ENCODE peak calls at places on chromosomes 3 and 15, in ten cellular contexts. O is left ventricle myocardium inferior; Y is Panc1; A is CD8-positive, alpha-beta T cell; C is neuronal stem cell; W is RWPE2; R is IMR-90; P is uterus; N is HFF-Myc; M is upper lobe of left lung. D is an unnamed sample.

GRCh38 chr15:38254065-38254883 is 1.6 kb downstream of the SPRED1 start:
- DNase-seq in R (peak), M (no peak), O (no peak), C (no peak), W (no peak), Y (peak), P (no peak), N (no peak), A (peak), D (peak)

GRCh38 chr3:56115698-56116097 is 352.6 kb downstream of the ERC2 start:
- DNase-seq in W (no peak), R (no peak), C (no peak), M (no peak), A (no peak), O (no peak), N (no peak), P (no peak), Y (no peak), D (no peak)

GRCh38 chr15:69793436-69793782 is 304.3 kb downstream of the TLE3 start:
- DNase-seq in W (no peak), N (no peak), M (no peak), P (no peak), O (no peak), C (no peak), A (no peak), Y (no peak), R (no peak), D (no peak)

GRCh38 chr15:91849749-91850161 is 3.8 kb upstream of the SLCO3A1 start:
- DNase-seq in C (no peak), A (no peak), R (peak), M (no peak), N (no peak), O (no peak), Y (no peak), W (no peak), P (no peak), D (peak)

GRCh38 chr3:25508901-25509300 is 80.8 kb downstream of the RARB start:
- DNase-seq in R (no peak), W (no peak), N (peak), Y (no peak), C (no peak), P (no peak), A (no peak), M (no peak), O (no peak), D (no peak)

GRCh38 chr3:194095464-194095863 is 40.5 kb upstream of the HES1 start:
- DNase-seq in N (no peak), C (no peak), O (peak), Y (no peak), P (no peak), R (no peak), A (no peak), W (no peak), M (no peak), D (peak)

GRCh38 chr3:174441588-174442316 is 417.4 kb upstream of the NAALADL2 start:
- DNase-seq in C (no peak), R (no peak), M (no peak), A (no peak), O (no peak), P (no peak), N (no peak), W (no peak), Y (no peak), D (peak)

GRCh38 chr3:2944628-2945027 is 165.5 kb downstream of the IL5RA start:
- DNase-seq in R (no peak), Y (no peak), C (no peak), O (no peak), W (no peak), A (no peak), N (no peak), M (no peak), P (no peak), D (no peak)

GRCh38 chr3:95798628-95799027 is 1015.8 kb upstream of the EPHA6 start:
- DNase-seq in C (no peak), W (no peak), P (no peak), R (no peak), N (no peak), A (no peak), M (no peak), Y (no peak), O (no peak), D (peak)

GRCh38 chr3:152073267-152073666 is 195.5 kb upstream of the MBNL1 start:
- DNase-seq in M (no peak), O (no peak), P (no peak), R (peak), C (no peak), N (no peak), W (no peak), A (no peak), Y (no peak), D (no peak)

GRCh38 chr3:157700405-157700804 is 197.2 kb upstream of the VEPH1 start:
- DNase-seq in Y (no peak), N (no peak), R (peak), C (no peak), M (no peak), W (no peak), O (no peak), P (no peak), A (no peak), D (no peak)

GRCh38 chr3:31244929-31245817 is 287.6 kb upstream of the STT3B start:
- DNase-seq in O (no peak), A (no peak), P (no peak), C (no peak), R (no peak), M (no peak), Y (no peak), W (no peak), N (no peak), D (no peak)

GRCh38 chr3:4532535-4533112 is 39.5 kb downstream of the ITPR1 start:
- DNase-seq in W (no peak), P (no peak), O (no peak), A (no peak), N (no peak), Y (no peak), C (no peak), M (no peak), R (no peak), D (no peak)
- H3K4me3 ChIP-seq in W (no peak), P (no peak), O (no peak), A (no peak), N (no peak), Y (no peak), C (no peak), M (no peak), R (no peak), D (no peak)

GRCh38 chr3:149970716-149971402 is at the start of gene PFN2:
- DNase-seq in M (peak), O (peak), Y (no peak), N (no peak), A (peak), R (peak), W (peak), C (peak), P (peak), D (peak)
- H3K4me3 ChIP-seq in M (peak), O (peak), Y (peak), N (peak), A (peak), R (peak), W (peak), C (peak), P (peak), D (peak)

DNA sequence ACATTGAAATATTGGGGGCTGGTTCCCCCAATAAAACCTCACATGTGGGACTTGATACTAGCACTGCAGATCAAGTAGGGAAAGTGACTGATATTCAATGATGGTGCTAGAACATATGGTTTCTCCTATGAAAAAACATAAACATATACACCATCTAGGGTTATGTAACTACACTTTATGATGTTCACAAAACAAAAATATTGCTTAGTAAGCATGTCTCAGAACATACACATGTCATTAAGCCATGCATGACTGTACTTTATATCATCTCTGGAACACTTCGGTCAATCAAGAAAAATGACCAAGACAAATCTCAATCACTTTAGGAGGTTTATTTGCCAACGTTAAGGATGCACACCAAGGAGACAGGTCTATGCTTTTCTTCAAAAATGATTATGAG is 57.4 kb downstream of the ZNF717 start:
- DNase-seq in M (no peak), O (no peak), A (no peak), N (no peak), C (no peak), W (no peak), Y (no peak), R (no peak), P (no peak), D (no peak)
- H3K4me3 ChIP-seq in M (no peak), O (no peak), A (no peak), N (no peak), C (no peak), W (no peak), Y (no peak), R (no peak), P (no peak), D (no peak)

GRCh38 chr3:128727485-128727884 is 1.5 kb downstream of the RAB7A start:
- DNase-seq in Y (no peak), A (no peak), R (no peak), P (no peak), O (no peak), M (no peak), N (no peak), C (no peak), W (no peak), D (no peak)

GRCh38 chr3:128725932-128726690 is at the start of gene RAB7A:
- DNase-seq in P (peak), W (peak), C (peak), N (peak), R (peak), Y (peak), A (peak), M (peak), O (peak), D (peak)

GRCh38 chr3:128727059-128727458 is 1.1 kb downstream of the RAB7A start:
- DNase-seq in P (no peak), W (no peak), A (no peak), M (no peak), C (no peak), N (no peak), O (no peak), R (no peak), Y (no peak), D (no peak)

GRCh38 chr3:128726691-128727031 is 678 bp downstream of the RAB7A start:
- DNase-seq in C (peak), M (no peak), O (peak), R (peak), W (peak), N (no peak), Y (peak), P (peak), A (peak), D (no peak)

GRCh38 chr3:128727996-128728395 is 2.0 kb downstream of the RAB7A start:
- DNase-seq in O (no peak), R (no peak), M (no peak), P (no peak), W (no peak), A (no peak), N (no peak), C (no peak), Y (no peak), D (no peak)
- H3K4me3 ChIP-seq in O (peak), R (no peak), M (no peak), P (peak), W (peak), A (peak), N (peak), C (no peak), Y (peak), D (no peak)

GRCh38 chr3:105503191-105503593 is 136.5 kb downstream of the ALCAM start:
- DNase-seq in O (no peak), Y (no peak), C (no peak), R (no peak), M (no peak), P (no peak), W (no peak), A (no peak), N (no peak), D (no peak)
- H3K4me3 ChIP-seq in O (no peak), Y (no peak), C (no peak), R (no peak), M (no peak), P (no peak), W (no peak), A (no peak), N (no peak), D (no peak)

GRCh38 chr15:64099379-64099778 is 3.6 kb downstream of the SNX1 start:
- DNase-seq in O (no peak), W (no peak), P (no peak), C (no peak), Y (no peak), M (no peak), A (no peak), N (no peak), R (no peak), D (no peak)
- H3K4me3 ChIP-seq in O (no peak), W (no peak), P (no peak), C (no peak), Y (no peak), M (no peak), A (no peak), N (no peak), R (no peak), D (no peak)

GRCh38 chr3:101163554-101163953 is 156.8 kb downstream of the IMPG2 start:
- DNase-seq in M (no peak), N (no peak), R (no peak), P (no peak), W (no peak), Y (no peak), A (no peak), O (no peak), C (no peak), D (no peak)

GRCh38 chr3:101156787-101157345 is 163.5 kb downstream of the IMPG2 start:
- DNase-seq in A (no peak), W (no peak), M (no peak), O (no peak), Y (no peak), R (no peak), P (no peak), N (no peak), C (no peak), D (no peak)

GRCh38 chr3:101155828-101156227 is 162.6 kb upstream of the ABI3BP start:
- DNase-seq in M (no peak), P (no peak), Y (no peak), N (no peak), C (no peak), R (no peak), O (peak), W (no peak), A (no peak), D (no peak)

GRCh38 chr3:101158374-101158773 is 162.0 kb downstream of the IMPG2 start:
- DNase-seq in P (no peak), O (no peak), R (peak), Y (no peak), N (no peak), A (no peak), W (no peak), M (no peak), C (no peak), D (no peak)

GRCh38 chr3:101159478-101159877 is 160.9 kb downstream of the IMPG2 start:
- DNase-seq in N (no peak), O (no peak), R (no peak), Y (no peak), P (no peak), M (no peak), C (no peak), W (no peak), A (no peak), D (no peak)
- H3K4me3 ChIP-seq in N (no peak), O (no peak), R (no peak), Y (no peak), P (no peak), M (no peak), C (no peak), W (no peak), A (no peak), D (no peak)

D was measured in Jurkat, Clone E6-1.